ENCODE peak calls at places on chromosome 2, in five cellular contexts. One of them, this sample, is unnamed.

GRCh38 chr2:30860715-30861114 is 53.5 kb upstream of the CAPN13 start:
- DNase-seq in Right ventricle myocardium superior: no peak
- DNase-seq in hypothalamus: no peak
- DNase-seq in stimulated activated CD8-positive, alpha-beta memory T cell treated with anti-CD3 and anti-CD28 coated beads, Interleukin-15, amount 100 ng/mL, for 1 hour: no peak
- DNase-seq in GM18507: no peak
- DNase-seq in this sample: no peak

GRCh38 chr2:14944562-14945346 is 312.2 kb downstream of the LRATD1 start:
- DNase-seq in stimulated activated CD8-positive, alpha-beta memory T cell treated with anti-CD3 and anti-CD28 coated beads, Interleukin-15, amount 100 ng/mL, for 1 hour: no peak
- DNase-seq in GM18507: no peak
- DNase-seq in hypothalamus: no peak
- DNase-seq in Right ventricle myocardium superior: no peak
- DNase-seq in this sample: no peak

GRCh38 chr2:44578401-44579135 is 216.8 kb downstream of the CAMKMT start:
- DNase-seq in GM18507: no peak
- DNase-seq in Right ventricle myocardium superior: no peak
- DNase-seq in stimulated activated CD8-positive, alpha-beta memory T cell treated with anti-CD3 and anti-CD28 coated beads, Interleukin-15, amount 100 ng/mL, for 1 hour: no peak
- DNase-seq in hypothalamus: no peak
- DNase-seq in this sample: no peak

GRCh38 chr2:236875906-236876505 is 209.7 kb upstream of the COPS8 start:
- DNase-seq in stimulated activated CD8-positive, alpha-beta memory T cell treated with anti-CD3 and anti-CD28 coated beads, Interleukin-15, amount 100 ng/mL, for 1 hour: no peak
- DNase-seq in Right ventricle myocardium superior: peak
- DNase-seq in hypothalamus: no peak
- DNase-seq in GM18507: no peak
- DNase-seq in this sample: no peak

GRCh38 chr2:183552716-183553115 is 428.5 kb downstream of the NUP35 start:
- DNase-seq in GM18507: no peak
- DNase-seq in Right ventricle myocardium superior: no peak
- DNase-seq in hypothalamus: no peak
- DNase-seq in stimulated activated CD8-positive, alpha-beta memory T cell treated with anti-CD3 and anti-CD28 coated beads, Interleukin-15, amount 100 ng/mL, for 1 hour: no peak
- DNase-seq in this sample: no peak

GRCh38 chr2:20052229-20052871 is 922 bp upstream of the LAPTM4A start:
- DNase-seq in GM18507: no peak
- DNase-seq in hypothalamus: no peak
- DNase-seq in Right ventricle myocardium superior: no peak
- DNase-seq in stimulated activated CD8-positive, alpha-beta memory T cell treated with anti-CD3 and anti-CD28 coated beads, Interleukin-15, amount 100 ng/mL, for 1 hour: no peak
- DNase-seq in this sample: no peak

GRCh38 chr2:13616656-13617055 is 899.9 kb downstream of the TRIB2 start:
- DNase-seq in GM18507: no peak
- DNase-seq in stimulated activated CD8-positive, alpha-beta memory T cell treated with anti-CD3 and anti-CD28 coated beads, Interleukin-15, amount 100 ng/mL, for 1 hour: no peak
- DNase-seq in Right ventricle myocardium superior: no peak
- DNase-seq in hypothalamus: no peak
- DNase-seq in this sample: no peak

GRCh38 chr2:236089271-236090026 is 78.7 kb downstream of the GBX2 start:
- DNase-seq in Right ventricle myocardium superior: no peak
- DNase-seq in hypothalamus: no peak
- DNase-seq in GM18507: no peak
- DNase-seq in stimulated activated CD8-positive, alpha-beta memory T cell treated with anti-CD3 and anti-CD28 coated beads, Interleukin-15, amount 100 ng/mL, for 1 hour: no peak
- DNase-seq in this sample: no peak

GRCh38 chr2:9951522-9952285 is at the start of gene GRHL1:
- DNase-seq in Right ventricle myocardium superior: peak
- DNase-seq in stimulated activated CD8-positive, alpha-beta memory T cell treated with anti-CD3 and anti-CD28 coated beads, Interleukin-15, amount 100 ng/mL, for 1 hour: peak
- DNase-seq in hypothalamus: peak
- DNase-seq in GM18507: peak
- DNase-seq in this sample: peak

GRCh38 chr2:218093879-218094278 is 24.8 kb downstream of the RUFY4 start:
- DNase-seq in stimulated activated CD8-positive, alpha-beta memory T cell treated with anti-CD3 and anti-CD28 coated beads, Interleukin-15, amount 100 ng/mL, for 1 hour: no peak
- DNase-seq in Right ventricle myocardium superior: no peak
- DNase-seq in hypothalamus: no peak
- DNase-seq in GM18507: no peak
- DNase-seq in this sample: no peak

GRCh38 chr2:197311521-197312033 is 997 bp upstream of the ANKRD44 start:
- DNase-seq in GM18507: no peak
- DNase-seq in hypothalamus: no peak
- DNase-seq in stimulated activated CD8-positive, alpha-beta memory T cell treated with anti-CD3 and anti-CD28 coated beads, Interleukin-15, amount 100 ng/mL, for 1 hour: no peak
- DNase-seq in Right ventricle myocardium superior: no peak
- DNase-seq in this sample: no peak

GRCh38 chr2:63555299-63555698 is 33.0 kb downstream of the WDPCP start:
- DNase-seq in GM18507: no peak
- DNase-seq in stimulated activated CD8-positive, alpha-beta memory T cell treated with anti-CD3 and anti-CD28 coated beads, Interleukin-15, amount 100 ng/mL, for 1 hour: no peak
- DNase-seq in Right ventricle myocardium superior: no peak
- DNase-seq in hypothalamus: no peak
- DNase-seq in this sample: no peak

GRCh38 chr2:16257725-16258028 is 317.3 kb downstream of the MYCN start:
- DNase-seq in Right ventricle myocardium superior: no peak
- DNase-seq in hypothalamus: no peak
- DNase-seq in GM18507: no peak
- DNase-seq in stimulated activated CD8-positive, alpha-beta memory T cell treated with anti-CD3 and anti-CD28 coated beads, Interleukin-15, amount 100 ng/mL, for 1 hour: no peak
- DNase-seq in this sample: no peak

GRCh38 chr2:1738646-1739302 is 5.5 kb downstream of the PXDN start:
- DNase-seq in stimulated activated CD8-positive, alpha-beta memory T cell treated with anti-CD3 and anti-CD28 coated beads, Interleukin-15, amount 100 ng/mL, for 1 hour: no peak
- DNase-seq in GM18507: no peak
- DNase-seq in hypothalamus: no peak
- DNase-seq in Right ventricle myocardium superior: no peak
- DNase-seq in this sample: no peak

This sample was measured in NCI-H1048.